ENCODE peak calls at places on chromosomes 16 and 17, in five cellular contexts. Z is ACHN, X is left colon, M is dermis blood vessel endothelial cell, H is posterior cingulate gyrus. P is an unnamed sample.

GRCh38 chr17:13385481-13385907 is 216.2 kb downstream of the HS3ST3A1 start:
- DNase-seq in Z (no peak), X (no peak), M (no peak), H (no peak), P (peak; percentile 41)

GRCh38 chr16:88904676-88905365 is 38.4 kb upstream of the PABPN1L start:
- DNase-seq in Z (no peak), X (no peak), M (peak; percentile 32), H (no peak), P (no peak)

GRCh38 chr16:56965149-56965938 is 3.6 kb downstream of the CETP start:
- DNase-seq in Z (no peak), X (no peak), M (no peak), H (no peak), P (peak; percentile 75)

GRCh38 chr17:76968707-76969597 is 100.7 kb downstream of the MGAT5B start:
- DNase-seq in Z (peak; percentile 53), X (peak; percentile 45), M (no peak), H (no peak), P (peak; percentile 28)

GRCh38 chr16:84618428-84619102 is 687 bp upstream of the COTL1 start:
- DNase-seq in Z (peak; percentile 100), X (no peak), M (peak; percentile 62), H (no peak), P (peak; percentile 99)

GRCh38 chr16:48525201-48526057 is 84.6 kb downstream of the N4BP1 start:
- DNase-seq in Z (no peak), X (no peak), M (no peak), H (no peak), P (no peak)

GRCh38 chr17:42673885-42674754 is 2.7 kb downstream of the PLEKHH3 start:
- DNase-seq in Z (peak; percentile 62), X (peak; percentile 62), M (peak; percentile 59), H (no peak), P (no peak)

GRCh38 chr16:64412578-64413280 is 709.1 kb downstream of the CDH11 start:
- DNase-seq in Z (no peak), X (no peak), M (no peak), H (no peak), P (peak; percentile 72)

GRCh38 chr17:50763716-50764450 is 3.4 kb downstream of the ANKRD40CL start:
- DNase-seq in Z (no peak), X (peak; percentile 61), M (no peak), H (no peak), P (no peak)

GRCh38 chr17:65638221-65638940 is 76.9 kb upstream of the AXIN2 start:
- DNase-seq in Z (no peak), X (no peak), M (no peak), H (no peak), P (no peak)

GRCh38 chr17:75764711-75765421 is at the start of gene GALK1:
- DNase-seq in Z (peak; percentile 75), X (peak; percentile 82), M (peak; percentile 72), H (peak; percentile 62), P (no peak)

GRCh38 chr17:5210091-5210490 is 18.4 kb upstream of the ZNF594 start:
- DNase-seq in Z (no peak), X (no peak), M (no peak), H (no peak), P (no peak)

GRCh38 chr17:20095366-20096080 is 86.4 kb downstream of the SPECC1 start:
- DNase-seq in Z (peak; percentile 60), X (peak; percentile 32), M (peak; percentile 49), H (peak; percentile 81), P (peak; percentile 15)

GRCh38 chr17:38572665-38573365 is 32.9 kb downstream of the SRCIN1 start:
- DNase-seq in Z (no peak), X (no peak), M (no peak), H (peak; percentile 68), P (no peak)

GRCh38 chr16:15658149-15658548 is 8.1 kb downstream of the NDE1 start:
- DNase-seq in Z (no peak), X (no peak), M (no peak), H (no peak), P (no peak)

GRCh38 chr17:10875984-10876555 is 38.2 kb upstream of the PIRT start:
- DNase-seq in Z (peak; percentile 38), X (peak; percentile 59), M (peak; percentile 70), H (peak; percentile 60), P (peak; percentile 13)

GRCh38 chr16:84088695-84089395 is 27.9 kb downstream of the MBTPS1 start:
- DNase-seq in Z (no peak), X (peak; percentile 69), M (no peak), H (no peak), P (no peak)